ENCODE peak calls at places on chromosome 13, in seven cellular contexts. I is GM23248; Z is stimulated activated CD4-positive, alpha-beta T cell treated with anti-CD3 and anti-CD28 coated beads, Interleukin-15, amount 100 ng/mL, for 24 hours; H is stimulated activated CD8-positive, alpha-beta memory T cell treated with anti-CD3 and anti-CD28 coated beads, Interleukin-7, amount 100 ng/mL, for 1 hour; O is AG08395; G is NCI-H2107; C is T-cell. P is an unnamed sample.

GRCh38 chr13:50917572-50917971 is 8.0 kb downstream of the RNASEH2B start:
- DNase-seq in I (peak), G (no peak), O (no peak), Z (no peak), H (no peak), C (no peak), P (no peak)

GRCh38 chr13:73556902-73557301 is 498.1 kb downstream of the KLF5 start:
- DNase-seq in H (no peak), G (no peak), O (no peak), Z (no peak), C (no peak), I (no peak), P (no peak)

GRCh38 chr13:101179021-101179420 is 237.3 kb downstream of the NALCN start:
- DNase-seq in Z (no peak), O (no peak), H (no peak), G (no peak), C (no peak), I (no peak), P (no peak)

GRCh38 chr13:40194204-40194806 is 472.1 kb downstream of the FOXO1 start:
- DNase-seq in C (no peak), Z (no peak), I (peak), G (no peak), H (no peak), O (no peak), P (no peak)

GRCh38 chr13:33185853-33186252 is 99.7 kb downstream of the STARD13 start:
- DNase-seq in H (no peak), C (no peak), Z (no peak), I (no peak), G (no peak), O (no peak), P (no peak)

GRCh38 chr13:34765446-34766180 is 176.5 kb upstream of the NBEA start:
- DNase-seq in G (no peak), Z (no peak), C (no peak), H (no peak), I (no peak), O (no peak), P (no peak)

GRCh38 chr13:96000069-96000468 is 53.1 kb downstream of the UGGT2 start:
- DNase-seq in G (no peak), Z (no peak), C (no peak), I (no peak), O (no peak), H (no peak), P (no peak)

GRCh38 chr13:91655731-91656130 is 257.3 kb downstream of the GPC5 start:
- DNase-seq in O (no peak), C (no peak), G (no peak), I (no peak), H (no peak), Z (no peak), P (no peak)

GRCh38 chr13:92994056-92994455 is 232.6 kb upstream of the GPC6 start:
- DNase-seq in I (peak), G (no peak), O (peak), C (no peak), Z (no peak), H (no peak), P (no peak)